ENCODE peak calls at places on chromosomes 13 and 19, in ten cellular contexts. W is SW 1271; T is activated naive CD4-positive, alpha-beta T cell; Y is NCI-H1930; P is type B pancreatic cell; R is T-helper 1 cell; Z is NCI-H2081; V is AML-193; J is AG09309; I is upper lobe of right lung. G is an unnamed sample.

GRCh38 chr13:107765724-107766436 is 449.5 kb downstream of the LIG4 start:
- DNase-seq in W (no peak), T (no peak), Y (peak), P (no peak), R (no peak), Z (peak), V (no peak), J (no peak), I (no peak), G (no peak)

GRCh38 chr19:44644391-44645016 is 794 bp downstream of the PVR start:
- DNase-seq in W (no peak), T (no peak), Y (peak), P (no peak), R (no peak), Z (peak), V (no peak), J (no peak), I (peak), G (no peak)

GRCh38 chr13:29454931-29455481 is 140.5 kb downstream of the SLC7A1 start:
- DNase-seq in W (no peak), T (no peak), Y (no peak), P (no peak), R (no peak), Z (no peak), V (peak), J (no peak), I (no peak), G (peak)

GRCh38 chr13:112078216-112078615 is 11.3 kb downstream of the SOX1 start:
- DNase-seq in W (no peak), T (no peak), Y (no peak), P (no peak), R (no peak), Z (no peak), V (no peak), J (no peak), I (no peak), G (no peak)

GRCh38 chr13:111343186-111343805 is 22.9 kb downstream of the TEX29 start:
- DNase-seq in W (no peak), T (no peak), Y (no peak), P (no peak), R (no peak), Z (no peak), V (no peak), J (no peak), I (no peak), G (no peak)

GRCh38 chr13:83877901-83878300 is 4.4 kb downstream of the SLITRK1 start:
- DNase-seq in W (no peak), T (no peak), Y (no peak), P (no peak), R (no peak), Z (no peak), V (no peak), J (no peak), I (no peak), G (no peak)

GRCh38 chr13:110455941-110456340 is 105.6 kb downstream of the RAB20 start:
- DNase-seq in W (no peak), T (peak), Y (peak), P (peak), R (peak), Z (peak), V (peak), J (no peak), I (peak), G (no peak)

GRCh38 chr19:14722127-14722526 is 32.3 kb downstream of the ZNF333 start:
- DNase-seq in W (no peak), T (no peak), Y (no peak), P (no peak), R (no peak), Z (no peak), V (no peak), J (no peak), I (no peak), G (no peak)

GRCh38 chr19:35994868-35995654 is at the start of gene SDHAF1:
- DNase-seq in W (peak), T (peak), Y (peak), P (peak), R (peak), Z (peak), V (peak), J (peak), I (peak), G (peak)

GRCh38 chr19:6030214-6030507 is 52.2 kb upstream of the RANBP3 start:
- DNase-seq in W (no peak), T (no peak), Y (no peak), P (no peak), R (no peak), Z (no peak), V (no peak), J (peak), I (no peak), G (no peak)

GRCh38 chr19:27748551-27749152 is 1464.3 kb downstream of the UQCRFS1 start:
- DNase-seq in W (no peak), T (no peak), Y (no peak), P (no peak), R (no peak), Z (no peak), V (no peak), J (no peak), I (peak), G (no peak)

GRCh38 chr19:33872445-33873320 is 76.0 kb downstream of the KCTD15 start:
- DNase-seq in W (no peak), T (no peak), Y (no peak), P (peak), R (no peak), Z (no peak), V (no peak), J (no peak), I (no peak), G (no peak)

GRCh38 chr13:107770541-107770940 is 444.8 kb downstream of the LIG4 start:
- DNase-seq in W (no peak), T (no peak), Y (no peak), P (no peak), R (no peak), Z (no peak), V (no peak), J (no peak), I (no peak), G (no peak)

GRCh38 chr13:86918682-86919081 is 752.5 kb upstream of the SLITRK5 start:
- DNase-seq in W (no peak), T (no peak), Y (no peak), P (no peak), R (no peak), Z (no peak), V (no peak), J (no peak), I (no peak), G (no peak)

GRCh38 chr13:67075239-67075638 is 154.9 kb downstream of the PCDH9 start:
- DNase-seq in W (no peak), T (no peak), Y (no peak), P (no peak), R (no peak), Z (no peak), V (no peak), J (no peak), I (no peak), G (no peak)

GRCh38 chr19:45863840-45864628 is at the start of gene FOXA3:
- DNase-seq in W (no peak), T (peak), Y (peak), P (peak), R (no peak), Z (peak), V (no peak), J (no peak), I (peak), G (no peak)

GRCh38 chr19:2212861-2213711 is 23.0 kb downstream of the PLEKHJ1 start:
- DNase-seq in W (no peak), T (no peak), Y (no peak), P (no peak), R (no peak), Z (no peak), V (no peak), J (no peak), I (peak), G (no peak)

GRCh38 chr13:44320611-44321010 is 53.0 kb upstream of the SERP2 start:
- DNase-seq in W (no peak), T (no peak), Y (no peak), P (no peak), R (no peak), Z (no peak), V (no peak), J (no peak), I (no peak), G (no peak)

GRCh38 chr13:70844391-70845108 is 736.3 kb upstream of the KLHL1 start:
- DNase-seq in W (no peak), T (no peak), Y (no peak), P (no peak), R (no peak), Z (no peak), V (no peak), J (no peak), I (no peak), G (no peak)

GRCh38 chr13:30119476-30119875 is 187.9 kb downstream of the KATNAL1 start:
- DNase-seq in W (no peak), T (no peak), Y (no peak), P (no peak), R (no peak), Z (no peak), V (no peak), J (peak), I (no peak), G (peak)

GRCh38 chr19:28012361-28012760 is 1200.6 kb downstream of the UQCRFS1 start:
- DNase-seq in W (no peak), T (no peak), Y (no peak), P (no peak), R (no peak), Z (no peak), V (no peak), J (no peak), I (no peak), G (no peak)

GRCh38 chr13:54150851-54151250 is 1122.2 kb downstream of the OLFM4 start:
- DNase-seq in W (no peak), T (no peak), Y (no peak), P (no peak), R (no peak), Z (no peak), V (no peak), J (no peak), I (no peak), G (no peak)

GRCh38 chr19:14127929-14128509 is 8.4 kb downstream of the ASF1B start:
- DNase-seq in W (no peak), T (no peak), Y (no peak), P (no peak), R (no peak), Z (no peak), V (peak), J (no peak), I (no peak), G (no peak)

GRCh38 chr13:100627142-100627541 is 38.6 kb upstream of the GGACT start:
- DNase-seq in W (no peak), T (no peak), Y (no peak), P (no peak), R (no peak), Z (no peak), V (no peak), J (no peak), I (no peak), G (no peak)

GRCh38 chr19:56966225-56966696 is 125.7 kb upstream of the PEG3 start:
- DNase-seq in W (no peak), T (no peak), Y (no peak), P (no peak), R (no peak), Z (no peak), V (no peak), J (no peak), I (no peak), G (no peak)

GRCh38 chr13:80199585-80200292 is 141.2 kb downstream of the SPRY2 start:
- DNase-seq in W (no peak), T (no peak), Y (no peak), P (no peak), R (no peak), Z (no peak), V (no peak), J (no peak), I (no peak), G (no peak)

GRCh38 chr19:51695088-51695487 is 2.0 kb downstream of the SPACA6 start:
- DNase-seq in W (no peak), T (no peak), Y (no peak), P (no peak), R (no peak), Z (no peak), V (no peak), J (no peak), I (no peak), G (no peak)

GRCh38 chr19:47257411-47258169 is 1.3 kb downstream of the CCDC9 start:
- DNase-seq in W (no peak), T (no peak), Y (no peak), P (no peak), R (no peak), Z (no peak), V (no peak), J (no peak), I (no peak), G (no peak)

GRCh38 chr13:98301721-98302120 is 124.7 kb upstream of the RNF113B start:
- DNase-seq in W (no peak), T (no peak), Y (no peak), P (no peak), R (no peak), Z (no peak), V (no peak), J (no peak), I (no peak), G (no peak)

GRCh38 chr13:32538234-32538620 is 368 bp downstream of the N4BP2L2 start:
- DNase-seq in W (no peak), T (peak), Y (no peak), P (no peak), R (no peak), Z (no peak), V (peak), J (no peak), I (peak), G (no peak)